ENCODE peak calls at places on chromosomes 6 and 20, in seven cellular contexts. F is GM06990, R is right atrium auricular region, X is A549, U is PC-9, C is neural progenitor cell, E is GM12865. A is an unnamed sample.

GRCh38 chr20:57548177-57549058 is 12.5 kb upstream of the PCK1 start:
- DNase-seq in F (no peak), E (peak; percentile 9), U (no peak), R (no peak), C (no peak), X (no peak), A (no peak)

GRCh38 chr20:46820682-46821081 is 74.0 kb upstream of the EYA2 start:
- DNase-seq in R (no peak), X (no peak), E (no peak), C (no peak), F (no peak), U (peak; percentile 47), A (no peak)

GRCh38 chr6:24752917-24753486 is 21.7 kb upstream of the GMNN start:
- DNase-seq in C (no peak), R (no peak), U (no peak), X (no peak), F (no peak), E (no peak), A (peak; percentile 34)

GRCh38 chr6:116371384-116372209 is 850 bp downstream of the DSE start:
- DNase-seq in X (peak; percentile 69), F (no peak), E (peak; percentile 50), C (peak; percentile 91), R (peak; percentile 89), U (peak; percentile 74), A (no peak)

GRCh38 chr6:127483399-127484055 is 24.3 kb upstream of the KIAA0408 start:
- DNase-seq in E (no peak), C (peak; percentile 25), F (no peak), U (no peak), X (no peak), R (no peak), A (no peak)

GRCh38 chr6:54784021-54784420 is 62.5 kb upstream of the FAM83B start:
- DNase-seq in C (no peak), U (no peak), R (no peak), F (no peak), E (no peak), X (no peak), A (no peak)

GRCh38 chr6:26501482-26501986 is 1.4 kb downstream of the BTN1A1 start:
- DNase-seq in F (peak; percentile 60), C (peak; percentile 66), X (no peak), E (peak; percentile 42), R (no peak), U (no peak), A (no peak)

GRCh38 chr6:51531623-51532022 is 555.8 kb downstream of the PKHD1 start:
- DNase-seq in U (no peak), F (no peak), X (no peak), E (peak; percentile 25), C (peak; percentile 34), R (no peak), A (no peak)

GRCh38 chr6:34736838-34737237 is 20.5 kb upstream of the SNRPC start:
- DNase-seq in U (no peak), E (peak; percentile 21), R (no peak), F (no peak), X (no peak), C (no peak), A (no peak)

GRCh38 chr20:56359212-56360132 is 698 bp downstream of the FAM210B start:
- DNase-seq in F (no peak), C (peak; percentile 64), R (peak; percentile 68), X (peak; percentile 48), U (peak; percentile 56), E (peak; percentile 20), A (no peak)

GRCh38 chr6:86010915-86011786 is 368.5 kb upstream of the SYNCRIP start:
- DNase-seq in C (no peak), E (no peak), X (no peak), R (no peak), F (no peak), U (no peak), A (no peak)

GRCh38 chr6:55772730-55773129 is 102.7 kb downstream of the BMP5 start:
- DNase-seq in X (no peak), E (no peak), F (no peak), U (no peak), R (no peak), C (no peak), A (no peak)

DNA sequence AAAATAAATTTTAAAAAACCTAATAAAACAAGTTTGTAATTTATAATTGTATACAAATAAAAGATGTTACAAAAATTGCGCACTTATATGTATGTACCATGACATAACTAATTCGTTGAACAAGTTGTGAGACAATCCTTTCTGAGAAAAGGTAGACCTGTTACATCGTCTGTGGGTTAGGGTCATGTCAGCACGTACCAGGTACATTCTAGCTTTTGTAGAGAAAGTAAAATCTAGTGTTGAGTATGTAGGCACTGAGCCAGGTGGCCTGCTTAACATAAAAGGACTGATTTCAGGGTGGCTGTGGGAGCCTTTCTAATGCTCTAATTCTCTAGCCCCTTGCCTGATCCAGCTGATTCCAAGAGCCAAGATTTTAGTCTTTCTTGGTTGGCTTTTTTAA is 10.4 kb downstream of the RPL7L1 start:
- DNase-seq in E (peak; percentile 34), F (no peak), R (no peak), U (no peak), C (peak; percentile 18), X (no peak), A (no peak)
- H3K4me3 ChIP-seq in E (peak overlapping the region; percentile 73), F (peak overlapping the region; percentile 95), R (no peak overlapping the region), U (peak overlapping the region; percentile 80), C (peak overlapping the region; percentile 77), X (peak overlapping the region; percentile 80), A (peak overlapping the region; percentile 96)

DNA sequence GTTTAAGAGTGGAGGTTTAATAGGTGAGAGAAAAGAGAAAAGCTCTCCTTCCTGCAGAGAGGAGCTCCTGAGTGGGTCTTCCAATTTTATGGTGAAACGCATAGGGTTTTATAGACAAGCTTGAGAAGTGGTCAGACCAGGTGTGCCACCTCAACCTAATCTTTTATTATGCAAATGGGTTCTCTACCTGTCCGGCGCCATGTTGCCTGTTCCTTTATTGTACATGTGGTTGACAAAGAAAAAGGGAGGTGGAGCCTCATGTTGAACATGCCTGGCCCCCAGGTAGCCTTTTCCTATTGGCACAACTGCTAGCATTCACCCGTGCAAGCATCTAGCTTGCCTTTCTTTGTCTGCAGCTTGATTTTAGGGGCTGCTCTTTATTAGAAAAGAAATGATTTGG is 115.9 kb upstream of the F13A1 start:
- DNase-seq in X (no peak), C (no peak), F (no peak), E (no peak), R (no peak), U (no peak), A (no peak)
- H3K4me3 ChIP-seq in X (no peak overlapping the region), C (no peak overlapping the region), F (no peak overlapping the region), E (no peak overlapping the region), R (no peak overlapping the region), U (no peak overlapping the region), A (no peak overlapping the region)

GRCh38 chr6:13413466-13413862 is 73.9 kb downstream of the GFOD1 start:
- DNase-seq in F (no peak), E (no peak), U (no peak), R (peak; percentile 67), X (peak; percentile 20), C (no peak), A (no peak)
- H3K4me3 ChIP-seq in F (no peak overlapping the region), E (no peak overlapping the region), U (no peak overlapping the region), R (no peak overlapping the region), X (no peak overlapping the region), C (no peak overlapping the region), A (no peak overlapping the region)

GRCh38 chr6:32249262-32249661 is 25.4 kb upstream of the NOTCH4 start:
- DNase-seq in X (no peak), U (no peak), E (no peak), C (no peak), F (no peak), R (no peak), A (no peak)

GRCh38 chr6:32240686-32241085 is 16.8 kb upstream of the NOTCH4 start:
- DNase-seq in E (peak; percentile 24), X (no peak), F (no peak), C (no peak), U (no peak), R (no peak), A (no peak)

GRCh38 chr6:32239462-32239861 is 15.6 kb upstream of the NOTCH4 start:
- DNase-seq in U (no peak), F (no peak), E (no peak), X (no peak), C (no peak), R (no peak), A (no peak)

GRCh38 chr6:32244270-32244669 is 20.4 kb upstream of the NOTCH4 start:
- DNase-seq in E (no peak), X (no peak), R (no peak), U (no peak), C (no peak), F (no peak), A (peak; percentile 92)

GRCh38 chr6:32244946-32245398 is 21.1 kb upstream of the NOTCH4 start:
- DNase-seq in E (peak; percentile 62), F (peak; percentile 60), X (peak; percentile 44), C (peak; percentile 82), U (no peak), R (peak; percentile 80), A (peak; percentile 95)
- H3K4me3 ChIP-seq in E (no peak overlapping the region), F (no peak overlapping the region), X (no peak overlapping the region), C (peak overlapping the region; percentile 16), U (no peak overlapping the region), R (no peak overlapping the region), A (peak overlapping the region; percentile 29)

GRCh38 chr20:17963114-17963897 is 5.3 kb downstream of the SNX5 start:
- DNase-seq in X (no peak), R (no peak), E (no peak), F (no peak), C (no peak), U (no peak), A (no peak)

GRCh38 chr20:17960927-17961599 is 7.5 kb downstream of the SNX5 start:
- DNase-seq in X (no peak), R (no peak), E (peak; percentile 44), C (no peak), U (no peak), F (no peak), A (no peak)

GRCh38 chr20:17964073-17964472 is 4.5 kb downstream of the SNX5 start:
- DNase-seq in X (no peak), R (no peak), E (no peak), C (no peak), F (no peak), U (no peak), A (no peak)

GRCh38 chr20:17959257-17959627 is 9.4 kb downstream of the SNX5 start:
- DNase-seq in R (no peak), U (no peak), X (no peak), E (peak; percentile 60), F (no peak), C (no peak), A (no peak)

GRCh38 chr20:17961600-17961965 is 7.0 kb downstream of the SNX5 start:
- DNase-seq in F (no peak), C (no peak), E (no peak), R (no peak), U (no peak), X (no peak), A (no peak)
- H3K4me3 ChIP-seq in F (peak overlapping the region; percentile 6), C (peak overlapping the region; percentile 1), E (peak overlapping the region; percentile 48), R (no peak overlapping the region), U (no peak overlapping the region), X (no peak overlapping the region), A (peak overlapping the region; percentile 39)